ENCODE peak calls at places on chromosome 7, in six cellular contexts. P, B, Q, O, X and K are unnamed samples.

GRCh38 chr7:101900103-101900502 is 82.7 kb downstream of the CUX1 start:
- DNase-seq in B (no peak), Q (peak), X (no peak), P (no peak), O (no peak), K (no peak)

GRCh38 chr7:22154130-22154529 is 202.8 kb downstream of the RAPGEF5 start:
- DNase-seq in P (no peak), O (no peak), X (no peak), B (no peak), Q (peak), K (no peak)

GRCh38 chr7:2614646-2615330 is 17.0 kb upstream of the TTYH3 start:
- DNase-seq in P (no peak), Q (no peak), X (no peak), O (no peak), B (no peak), K (no peak)

GRCh38 chr7:38027884-38028455 is 107.5 kb downstream of the EPDR1 start:
- DNase-seq in X (peak), P (no peak), Q (no peak), B (no peak), O (no peak), K (no peak)

GRCh38 chr7:104990983-104991382 is 23.0 kb upstream of the KMT2E start:
- DNase-seq in B (no peak), X (no peak), O (no peak), P (no peak), Q (no peak), K (no peak)

GRCh38 chr7:126716321-126716720 is 536.4 kb downstream of the GRM8 start:
- DNase-seq in P (no peak), O (no peak), B (no peak), X (no peak), Q (no peak), K (no peak)

GRCh38 chr7:156423876-156424275 is 216.7 kb upstream of the RNF32 start:
- DNase-seq in Q (no peak), P (no peak), O (no peak), X (no peak), B (no peak), K (no peak)

GRCh38 chr7:140661124-140661523 is 11.6 kb upstream of the ADCK2 start:
- DNase-seq in O (no peak), X (peak), P (peak), Q (no peak), B (no peak), K (no peak)

GRCh38 chr7:110442386-110442837 is 648.5 kb upstream of the LRRN3 start:
- DNase-seq in P (peak), B (peak), Q (peak), X (peak), O (peak), K (no peak)

GRCh38 chr7:2862831-2863361 is 18.8 kb upstream of the GNA12 start:
- DNase-seq in Q (no peak), O (no peak), P (peak), B (no peak), X (no peak), K (no peak)

GRCh38 chr7:25852995-25853713 is 298.8 kb upstream of the NFE2L3 start:
- DNase-seq in B (no peak), P (no peak), Q (no peak), X (no peak), O (no peak), K (no peak)

GRCh38 chr7:43869898-43870240 is 552 bp upstream of the MRPS24 start:
- DNase-seq in X (peak), P (peak), Q (no peak), B (peak), O (no peak), K (no peak)

GRCh38 chr7:155787171-155787851 is 25.0 kb downstream of the SHH start:
- DNase-seq in B (no peak), O (no peak), P (no peak), X (peak), Q (peak), K (no peak)

GRCh38 chr7:47472444-47473157 is 109.3 kb downstream of the TNS3 start:
- DNase-seq in Q (no peak), X (no peak), O (no peak), P (no peak), B (no peak), K (no peak)

GRCh38 chr7:21028186-21028989 is 241.7 kb upstream of the SP8 start:
- DNase-seq in P (no peak), O (no peak), B (no peak), X (no peak), Q (no peak), K (no peak)

GRCh38 chr7:47483604-47484273 is 98.2 kb downstream of the TNS3 start:
- DNase-seq in O (peak), Q (peak), B (no peak), X (no peak), P (peak), K (no peak)

GRCh38 chr7:68424643-68425297 is 1173.5 kb upstream of the AUTS2 start:
- DNase-seq in O (peak), Q (no peak), P (no peak), B (no peak), X (no peak), K (no peak)

GRCh38 chr7:155533827-155534690 is 12.3 kb downstream of the CNPY1 start:
- DNase-seq in Q (peak), B (peak), P (no peak), X (peak), O (peak), K (no peak)

GRCh38 chr7:78080241-78080640 is 281.7 kb downstream of the PHTF2 start:
- DNase-seq in O (no peak), X (no peak), B (no peak), Q (no peak), P (no peak), K (no peak)

GRCh38 chr7:4084271-4084670 is 597.8 kb upstream of the FOXK1 start:
- DNase-seq in X (no peak), B (no peak), O (no peak), Q (no peak), P (no peak), K (no peak)

GRCh38 chr7:1275685-1276424 is 43.2 kb downstream of the UNCX start:
- DNase-seq in O (no peak), Q (no peak), X (no peak), P (no peak), B (no peak), K (no peak)

GRCh38 chr7:80133361-80134104 is 1.1 kb upstream of the GNAI1 start:
- DNase-seq in B (no peak), X (peak), P (peak), O (peak), Q (no peak), K (no peak)

GRCh38 chr7:93958651-93959050 is 37.1 kb downstream of the GNG11 start:
- DNase-seq in O (no peak), X (no peak), P (no peak), B (no peak), Q (no peak), K (no peak)

GRCh38 chr7:91556239-91556638 is 292.0 kb downstream of the FZD1 start:
- DNase-seq in P (no peak), O (no peak), B (no peak), X (no peak), Q (no peak), K (no peak)

GRCh38 chr7:155803418-155804376 is 8.6 kb downstream of the SHH start:
- DNase-seq in P (no peak), O (no peak), Q (peak), X (peak), B (no peak), K (no peak)

GRCh38 chr7:11750191-11750590 is 81.8 kb downstream of the THSD7A start:
- DNase-seq in Q (no peak), B (no peak), O (no peak), P (no peak), X (no peak), K (no peak)
- TF ChIP-seq SMC3 in Q (no peak), B (no peak), O (no peak), P (no peak), X (no peak), K (no peak)

GRCh38 chr7:41643616-41644015 is 59.3 kb downstream of the INHBA start:
- DNase-seq in B (no peak), P (no peak), X (no peak), O (no peak), Q (no peak), K (no peak)

GRCh38 chr7:41637051-41637450 is 65.8 kb downstream of the INHBA start:
- DNase-seq in P (peak), O (no peak), Q (no peak), X (no peak), B (no peak), K (no peak)

GRCh38 chr7:41641006-41641714 is 61.7 kb downstream of the INHBA start:
- DNase-seq in X (no peak), B (no peak), Q (no peak), O (no peak), P (peak), K (no peak)

DNA sequence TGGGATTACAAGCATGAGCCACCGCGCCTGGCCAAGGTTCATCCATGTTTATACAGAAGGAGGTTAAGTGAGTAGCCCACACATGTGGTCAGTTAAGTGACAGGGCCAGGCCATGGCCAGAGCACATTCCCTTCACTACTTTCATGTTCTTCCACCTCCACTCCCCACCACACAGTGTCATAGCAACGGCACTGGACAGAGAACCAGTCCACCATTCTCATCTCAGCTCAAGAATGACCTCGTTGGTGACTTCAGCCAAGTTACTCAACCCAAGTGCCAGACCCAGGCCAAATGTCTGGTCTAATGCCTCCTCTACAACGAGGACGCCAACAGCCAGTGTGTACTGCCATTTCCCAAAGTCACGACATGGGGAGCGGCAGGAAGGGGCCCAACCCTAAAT is 62.4 kb downstream of the INHBA start:
- DNase-seq in P (peak), Q (no peak), B (no peak), O (no peak), X (no peak), K (no peak)
- TF ChIP-seq SMC3 in P (no peak), Q (no peak), B (no peak), O (no peak), X (no peak), K (no peak)

GRCh38 chr7:150961510-150962284 is 16.4 kb downstream of the KCNH2 start:
- DNase-seq in O (no peak), Q (peak), X (no peak), P (peak), B (peak), K (no peak)
- TF ChIP-seq SMC3 in O (no peak), Q (no peak), X (no peak), P (no peak), B (no peak), K (no peak)

DNA sequence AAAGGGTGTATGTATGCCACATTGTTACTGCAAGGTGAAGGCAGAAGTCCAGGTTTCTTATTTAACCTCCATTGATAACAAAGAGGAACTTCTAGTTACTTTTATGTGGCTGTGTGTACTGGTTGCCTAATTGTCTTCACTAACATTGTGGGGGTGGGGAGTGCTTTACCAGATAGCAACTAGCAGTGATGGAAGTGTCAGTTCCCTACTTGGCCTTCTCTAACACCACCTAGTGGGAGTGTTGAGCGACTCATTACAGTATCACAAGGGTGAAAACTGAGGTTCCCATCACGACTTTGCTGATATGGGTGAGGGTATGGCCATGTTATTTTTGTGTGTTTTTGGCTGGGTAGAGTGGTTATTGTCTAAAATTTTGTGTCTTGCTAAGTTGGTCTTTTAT is 274.4 kb downstream of the THSD7A start:
- DNase-seq in O (peak), B (no peak), X (peak), P (no peak), Q (no peak), K (no peak)
- TF ChIP-seq SMC3 in O (no peak), B (no peak), X (no peak), P (no peak), Q (no peak), K (peak)

GRCh38 chr7:18626717-18627116 is 131.2 kb downstream of the HDAC9 start:
- DNase-seq in Q (no peak), P (no peak), O (no peak), X (no peak), B (no peak), K (no peak)
- TF ChIP-seq SMC3 in Q (no peak), P (no peak), O (no peak), X (no peak), B (no peak), K (no peak)

GRCh38 chr7:17530741-17531417 is 232.4 kb downstream of the AHR start:
- DNase-seq in B (no peak), Q (no peak), O (peak), P (peak), X (no peak), K (peak)

GRCh38 chr7:17526621-17527020 is 228.2 kb downstream of the AHR start:
- DNase-seq in B (no peak), Q (no peak), P (no peak), X (no peak), O (no peak), K (no peak)

GRCh38 chr7:17524746-17525145 is 226.3 kb downstream of the AHR start:
- DNase-seq in Q (no peak), O (no peak), B (no peak), X (no peak), P (peak), K (no peak)

GRCh38 chr7:17530249-17530648 is 231.8 kb downstream of the AHR start:
- DNase-seq in B (no peak), O (no peak), Q (no peak), X (no peak), P (peak), K (no peak)

GRCh38 chr7:17528636-17529035 is 230.2 kb downstream of the AHR start:
- DNase-seq in B (no peak), Q (no peak), X (no peak), P (peak), O (no peak), K (no peak)
- TF ChIP-seq SMC3 in B (no peak), Q (no peak), X (no peak), P (no peak), O (no peak), K (no peak)